ENCODE peak calls at places on chromosomes 11 and 22, in four cellular contexts. R is ecto neural progenitor cell; C is stimulated activated CD4-positive, alpha-beta T cell treated with anti-CD3 and anti-CD28 coated beads, Interleukin-2, amount 100 ng/mL, for 24 hours; G is activated CD4-positive, CD25-positive, alpha-beta regulatory T cell treated with anti-CD3 and anti-CD28 coated beads, Interleukin-2, amount 50 U/mL, for 16 hours. I is an unnamed sample.

GRCh38 chr11:118996926-118997626 is 862 bp upstream of the CENATAC start:
- DNase-seq in R (no peak), C (peak; percentile 40), G (no peak), I (no peak)

GRCh38 chr22:45083659-45084305 is 74.0 kb upstream of the PHF21B start:
- DNase-seq in R (no peak), G (no peak), C (peak; percentile 42), I (no peak)

GRCh38 chr11:74783241-74783871 is 34.7 kb downstream of the RNF169 start:
- DNase-seq in R (no peak), C (no peak), G (peak; percentile 7), I (no peak)

GRCh38 chr11:57425565-57426438 is 1.1 kb downstream of the SLC43A3 start:
- DNase-seq in G (no peak), C (peak; percentile 40), R (no peak), I (no peak)

GRCh38 chr22:41820447-41820846 is 12.5 kb upstream of the SREBF2 start:
- DNase-seq in R (no peak), C (no peak), G (no peak), I (no peak)

GRCh38 chr11:121372671-121373429 is 79.3 kb upstream of the SORL1 start:
- DNase-seq in C (no peak), R (no peak), G (no peak), I (no peak)

GRCh38 chr11:1692708-1693326 is 4.2 kb upstream of the KRTAP5-6 start:
- DNase-seq in G (no peak), R (no peak), C (no peak), I (no peak)

GRCh38 chr22:29080061-29080975 is 7.5 kb downstream of the KREMEN1 start:
- DNase-seq in C (no peak), R (no peak), G (no peak), I (no peak)

GRCh38 chr22:43162412-43163150 is 11.2 kb downstream of the TSPO start:
- DNase-seq in R (no peak), C (no peak), G (no peak), I (no peak)

GRCh38 chr11:19187880-19188279 is 13.9 kb downstream of the CSRP3 start:
- DNase-seq in C (no peak), R (no peak), G (no peak), I (no peak)

GRCh38 chr11:94400839-94401772 is at the start of gene GPR83:
- DNase-seq in G (no peak), C (no peak), R (peak; percentile 74), I (peak; percentile 84)

GRCh38 chr22:38449776-38450175 is 5.2 kb downstream of the KCNJ4 start:
- DNase-seq in G (no peak), C (no peak), R (no peak), I (no peak)

GRCh38 chr22:17120711-17121234 is 387 bp downstream of the TMEM121B start:
- DNase-seq in R (no peak), G (no peak), C (peak; percentile 45), I (no peak)

GRCh38 chr11:126756416-126756815 is 244.2 kb downstream of the KIRREL3 start:
- DNase-seq in C (no peak), G (no peak), R (no peak), I (no peak)

GRCh38 chr22:50529416-50530279 is at the start of gene TYMP:
- DNase-seq in C (peak; percentile 81), G (no peak), R (no peak), I (peak; percentile 59)

GRCh38 chr11:130178441-130178971 is 18.9 kb downstream of the ST14 start:
- DNase-seq in R (no peak), G (no peak), C (no peak), I (peak; percentile 45)

GRCh38 chr11:71554996-71555395 is 6.8 kb downstream of the KRTAP5-9 start:
- DNase-seq in G (no peak), C (no peak), R (no peak), I (no peak)

GRCh38 chr11:129286813-129287212 is 88.8 kb upstream of the BARX2 start:
- DNase-seq in C (no peak), R (no peak), G (no peak), I (no peak)

GRCh38 chr11:129346916-129347315 is 28.7 kb upstream of the BARX2 start:
- DNase-seq in R (no peak), G (no peak), C (no peak), I (no peak)

GRCh38 chr11:66789097-66789890 is 53.9 kb upstream of the RCE1 start:
- DNase-seq in R (no peak), G (no peak), C (no peak), I (no peak)

GRCh38 chr11:36097219-36097650 is 153.4 kb downstream of the LDLRAD3 start:
- DNase-seq in C (no peak), G (no peak), R (no peak), I (no peak)

GRCh38 chr11:75249704-75250103 is 9.1 kb downstream of the TPBGL start:
- DNase-seq in C (no peak), R (no peak), G (no peak), I (peak; percentile 29)

GRCh38 chr11:95338430-95338991 is 107.5 kb upstream of the SESN3 start:
- DNase-seq in G (no peak), R (no peak), C (no peak), I (no peak)

GRCh38 chr11:130071211-130071712 is 1.6 kb downstream of the APLP2 start:
- DNase-seq in C (no peak), G (no peak), R (no peak), I (no peak)

GRCh38 chr22:17843189-17843588 is 68.9 kb upstream of the BID start:
- DNase-seq in C (no peak), G (no peak), R (no peak), I (no peak)

I was measured in islet precursor cell.